ENCODE peak calls at places on chromosome 19, in seven cellular contexts. One of them, this sample, is unnamed.

GRCh38 chr19:46722004-46722380 is 5.1 kb upstream of the PRKD2 start:
- DNase-seq in IMR-90: no peak
- DNase-seq in hypothalamus: no peak
- DNase-seq in dermis microvascular lymphatic vessel endothelial cell: no peak
- DNase-seq in T-helper 9 cell: no peak
- DNase-seq in T-cell: no peak
- DNase-seq in stromal cell of bone marrow: no peak
- DNase-seq in this sample: no peak

GRCh38 chr19:54203151-54203611 is 2.5 kb downstream of the RPS9 start:
- DNase-seq in dermis microvascular lymphatic vessel endothelial cell: no peak
- DNase-seq in T-helper 9 cell: no peak
- DNase-seq in T-cell: no peak
- DNase-seq in stromal cell of bone marrow: no peak
- DNase-seq in hypothalamus: no peak
- DNase-seq in IMR-90: peak; percentile 13
- DNase-seq in this sample: no peak

GRCh38 chr19:52273301-52273700 is 3.9 kb downstream of the ZNF766 start:
- DNase-seq in T-helper 9 cell: no peak
- DNase-seq in hypothalamus: no peak
- DNase-seq in IMR-90: no peak
- DNase-seq in stromal cell of bone marrow: no peak
- DNase-seq in dermis microvascular lymphatic vessel endothelial cell: no peak
- DNase-seq in T-cell: no peak
- DNase-seq in this sample: no peak

GRCh38 chr19:1591421-1592022 is 1.1 kb downstream of the MBD3 start:
- DNase-seq in dermis microvascular lymphatic vessel endothelial cell: no peak
- DNase-seq in IMR-90: no peak
- DNase-seq in T-cell: no peak
- DNase-seq in T-helper 9 cell: no peak
- DNase-seq in hypothalamus: no peak
- DNase-seq in stromal cell of bone marrow: no peak
- DNase-seq in this sample: peak; percentile 66

GRCh38 chr19:48990400-48990799 is 2.7 kb downstream of the GYS1 start:
- DNase-seq in T-helper 9 cell: no peak
- DNase-seq in dermis microvascular lymphatic vessel endothelial cell: no peak
- DNase-seq in T-cell: no peak
- DNase-seq in IMR-90: no peak
- DNase-seq in hypothalamus: no peak
- DNase-seq in stromal cell of bone marrow: no peak
- DNase-seq in this sample: no peak

GRCh38 chr19:14347999-14348889 is 33.0 kb upstream of the ADGRE5 start:
- DNase-seq in IMR-90: no peak
- DNase-seq in stromal cell of bone marrow: no peak
- DNase-seq in T-cell: peak; percentile 70
- DNase-seq in dermis microvascular lymphatic vessel endothelial cell: no peak
- DNase-seq in hypothalamus: peak; percentile 62
- DNase-seq in T-helper 9 cell: peak; percentile 65
- DNase-seq in this sample: no peak

GRCh38 chr19:14835011-14835410 is at the start of the genes OR7A5 and OR7C1:
- DNase-seq in stromal cell of bone marrow: no peak
- DNase-seq in T-cell: no peak
- DNase-seq in T-helper 9 cell: no peak
- DNase-seq in hypothalamus: peak; percentile 0
- DNase-seq in dermis microvascular lymphatic vessel endothelial cell: no peak
- DNase-seq in IMR-90: no peak
- DNase-seq in this sample: no peak

GRCh38 chr19:53981408-53981998 is 9.9 kb upstream of the CACNG6 start:
- DNase-seq in T-cell: no peak
- DNase-seq in hypothalamus: no peak
- DNase-seq in IMR-90: no peak
- DNase-seq in T-helper 9 cell: no peak
- DNase-seq in stromal cell of bone marrow: no peak
- DNase-seq in dermis microvascular lymphatic vessel endothelial cell: no peak
- DNase-seq in this sample: no peak

GRCh38 chr19:5976768-5977167 is 1.2 kb downstream of the RANBP3 start:
- DNase-seq in stromal cell of bone marrow: no peak
- DNase-seq in T-cell: no peak
- DNase-seq in hypothalamus: no peak
- DNase-seq in T-helper 9 cell: no peak
- DNase-seq in IMR-90: no peak
- DNase-seq in dermis microvascular lymphatic vessel endothelial cell: no peak
- DNase-seq in this sample: no peak

GRCh38 chr19:30733826-30734550 is 361.8 kb downstream of the ZNF536 start:
- DNase-seq in T-helper 9 cell: no peak
- DNase-seq in dermis microvascular lymphatic vessel endothelial cell: no peak
- DNase-seq in stromal cell of bone marrow: no peak
- DNase-seq in IMR-90: no peak
- DNase-seq in T-cell: no peak
- DNase-seq in hypothalamus: peak; percentile 10
- DNase-seq in this sample: no peak

GRCh38 chr19:46006411-46006810 is 11.1 kb downstream of the CCDC61 start:
- DNase-seq in stromal cell of bone marrow: no peak
- DNase-seq in hypothalamus: no peak
- DNase-seq in IMR-90: no peak
- DNase-seq in T-cell: no peak
- DNase-seq in dermis microvascular lymphatic vessel endothelial cell: no peak
- DNase-seq in T-helper 9 cell: no peak
- DNase-seq in this sample: no peak

GRCh38 chr19:55688422-55689218 is 13.6 kb downstream of the EPN1 start:
- DNase-seq in IMR-90: no peak
- DNase-seq in T-cell: no peak
- DNase-seq in hypothalamus: peak; percentile 39
- DNase-seq in stromal cell of bone marrow: no peak
- DNase-seq in dermis microvascular lymphatic vessel endothelial cell: no peak
- DNase-seq in T-helper 9 cell: no peak
- DNase-seq in this sample: peak; percentile 55

GRCh38 chr19:49419173-49419572 is 4.1 kb downstream of the PTH2 start:
- DNase-seq in T-cell: no peak
- DNase-seq in hypothalamus: no peak
- DNase-seq in IMR-90: no peak
- DNase-seq in dermis microvascular lymphatic vessel endothelial cell: no peak
- DNase-seq in stromal cell of bone marrow: no peak
- DNase-seq in T-helper 9 cell: no peak
- DNase-seq in this sample: no peak

GRCh38 chr19:18637644-18638630 is 1.1 kb downstream of the KLHL26 start:
- DNase-seq in IMR-90: no peak
- DNase-seq in T-cell: no peak
- DNase-seq in stromal cell of bone marrow: no peak
- DNase-seq in T-helper 9 cell: no peak
- DNase-seq in dermis microvascular lymphatic vessel endothelial cell: no peak
- DNase-seq in hypothalamus: no peak
- DNase-seq in this sample: no peak

GRCh38 chr19:27821418-27822018 is 1391.4 kb downstream of the UQCRFS1 start:
- DNase-seq in hypothalamus: no peak
- DNase-seq in stromal cell of bone marrow: no peak
- DNase-seq in IMR-90: no peak
- DNase-seq in T-cell: no peak
- DNase-seq in T-helper 9 cell: no peak
- DNase-seq in dermis microvascular lymphatic vessel endothelial cell: no peak
- DNase-seq in this sample: no peak

GRCh38 chr19:38402967-38403674 is at the start of gene FAM98C:
- DNase-seq in stromal cell of bone marrow: peak; percentile 92
- DNase-seq in dermis microvascular lymphatic vessel endothelial cell: peak; percentile 88
- DNase-seq in T-helper 9 cell: peak; percentile 97
- DNase-seq in T-cell: peak; percentile 98
- DNase-seq in IMR-90: peak; percentile 92
- DNase-seq in hypothalamus: peak; percentile 97
- DNase-seq in this sample: peak; percentile 95